ENCODE peak calls at places on chromosomes 3 and 15, in six cellular contexts. X is left ventricle myocardium inferior, K is right atrium auricular region, P is right lobe of liver, S is hepatocyte, Z is cardiac muscle cell. T is an unnamed sample.

GRCh38 chr3:188507244-188507720 is 353.3 kb downstream of the LPP start:
- DNase-seq in X (no peak), K (no peak), P (no peak), S (peak), Z (peak), T (peak)

GRCh38 chr3:42670051-42670576 is 15.2 kb upstream of the KLHL40 start:
- DNase-seq in X (no peak), K (peak), P (no peak), S (no peak), Z (no peak), T (no peak)

GRCh38 chr3:80771085-80771484 is 990.4 kb downstream of the GBE1 start:
- DNase-seq in X (no peak), K (no peak), P (no peak), S (peak), Z (peak), T (no peak)

GRCh38 chr3:182487048-182487447 is 306.3 kb upstream of the ATP11B start:
- DNase-seq in X (no peak), K (no peak), P (no peak), S (peak), Z (no peak), T (no peak)

GRCh38 chr15:90886291-90886614 is 1.9 kb downstream of the FES start:
- DNase-seq in X (no peak), K (no peak), P (no peak), S (no peak), Z (no peak), T (no peak)

GRCh38 chr3:34374521-34374920 is 576.1 kb downstream of the PDCD6IP start:
- DNase-seq in X (no peak), K (no peak), P (no peak), S (no peak), Z (no peak), T (no peak)

GRCh38 chr3:51637941-51638471 is 33.0 kb upstream of the TEX264 start:
- DNase-seq in X (no peak), K (no peak), P (peak), S (peak), Z (peak), T (peak)

GRCh38 chr15:78565951-78566774 is 843 bp downstream of the CHRNA5 start:
- DNase-seq in X (no peak), K (no peak), P (no peak), S (peak), Z (peak), T (peak)

GRCh38 chr15:85141601-85142185 is 160.0 kb downstream of the PDE8A start:
- DNase-seq in X (no peak), K (no peak), P (no peak), S (no peak), Z (no peak), T (peak)

GRCh38 chr15:73570355-73571032 is 62.7 kb downstream of the NPTN start:
- DNase-seq in X (no peak), K (no peak), P (no peak), S (no peak), Z (no peak), T (no peak)

GRCh38 chr15:78663703-78664102 is 22.7 kb upstream of the CHRNB4 start:
- DNase-seq in X (no peak), K (no peak), P (no peak), S (no peak), Z (no peak), T (no peak)

GRCh38 chr15:60531811-60532210 is 52.9 kb upstream of the ICE2 start:
- DNase-seq in X (no peak), K (no peak), P (no peak), S (no peak), Z (no peak), T (no peak)

GRCh38 chr3:108946292-108947290 is 7.1 kb downstream of the GUCA1C start:
- DNase-seq in X (no peak), K (no peak), P (no peak), S (no peak), Z (no peak), T (peak)

GRCh38 chr3:31462050-31462569 is 70.6 kb upstream of the STT3B start:
- DNase-seq in X (no peak), K (no peak), P (no peak), S (peak), Z (no peak), T (no peak)

GRCh38 chr3:51703026-51703775 is 3.7 kb upstream of the GRM2 start:
- DNase-seq in X (no peak), K (no peak), P (no peak), S (no peak), Z (no peak), T (no peak)

GRCh38 chr15:51619331-51620033 is 3.1 kb downstream of the DMXL2 start:
- DNase-seq in X (no peak), K (no peak), P (no peak), S (no peak), Z (no peak), T (no peak)

GRCh38 chr3:194058189-194058571 is 77.8 kb upstream of the HES1 start:
- DNase-seq in X (peak), K (peak), P (peak), S (peak), Z (peak), T (peak)

GRCh38 chr3:182568206-182568605 is 225.1 kb upstream of the ATP11B start:
- DNase-seq in X (no peak), K (no peak), P (no peak), S (no peak), Z (no peak), T (peak)

GRCh38 chr3:150217691-150218090 is 190.4 kb upstream of the TSC22D2 start:
- DNase-seq in X (no peak), K (no peak), P (no peak), S (no peak), Z (no peak), T (no peak)

GRCh38 chr3:160486459-160486869 is 36.9 kb upstream of the TRIM59 start:
- DNase-seq in X (no peak), K (no peak), P (no peak), S (peak), Z (peak), T (no peak)

GRCh38 chr15:74238984-74239645 is 3.0 kb downstream of the CCDC33 start:
- DNase-seq in X (no peak), K (no peak), P (no peak), S (no peak), Z (no peak), T (no peak)

GRCh38 chr3:151248772-151249366 is 29.5 kb downstream of the P2RY14 start:
- DNase-seq in X (no peak), K (no peak), P (no peak), S (no peak), Z (peak), T (no peak)

GRCh38 chr3:38493019-38493418 is 3.1 kb upstream of the EXOG start:
- DNase-seq in X (no peak), K (no peak), P (no peak), S (no peak), Z (no peak), T (peak)

GRCh38 chr3:161403251-161403650 is 31.9 kb upstream of the SPTSSB start:
- DNase-seq in X (no peak), K (no peak), P (no peak), S (no peak), Z (no peak), T (peak)

GRCh38 chr3:119973276-119973675 is 121.0 kb downstream of the GSK3B start:
- DNase-seq in X (no peak), K (no peak), P (no peak), S (no peak), Z (no peak), T (no peak)

GRCh38 chr15:28974142-28974541 is 88.4 kb downstream of the APBA2 start:
- DNase-seq in X (no peak), K (no peak), P (no peak), S (no peak), Z (no peak), T (no peak)

GRCh38 chr3:135905058-135905724 is 60.3 kb upstream of the PPP2R3A start:
- DNase-seq in X (no peak), K (no peak), P (no peak), S (no peak), Z (peak), T (no peak)

GRCh38 chr3:61452536-61452991 is 108.8 kb upstream of the PTPRG start:
- DNase-seq in X (no peak), K (no peak), P (no peak), S (no peak), Z (no peak), T (peak)

GRCh38 chr15:90906181-90906849 is 3.2 kb downstream of the MAN2A2 start:
- DNase-seq in X (no peak), K (no peak), P (no peak), S (no peak), Z (no peak), T (no peak)

GRCh38 chr15:100714034-100714748 is 111.8 kb downstream of the ASB7 start:
- DNase-seq in X (no peak), K (peak), P (no peak), S (no peak), Z (no peak), T (no peak)

GRCh38 chr15:63484433-63484832 is 20.0 kb upstream of the USP3 start:
- DNase-seq in X (no peak), K (no peak), P (no peak), S (no peak), Z (no peak), T (no peak)

GRCh38 chr3:132256984-132257383 is 60.2 kb upstream of the ACP3 start:
- DNase-seq in X (no peak), K (no peak), P (no peak), S (peak), Z (peak), T (peak)

GRCh38 chr3:12935023-12935860 is 93.9 kb upstream of the RPL32 start:
- DNase-seq in X (no peak), K (no peak), P (no peak), S (no peak), Z (no peak), T (no peak)

GRCh38 chr3:30293621-30294240 is 312.7 kb upstream of the TGFBR2 start:
- DNase-seq in X (no peak), K (no peak), P (no peak), S (no peak), Z (no peak), T (no peak)

DNA sequence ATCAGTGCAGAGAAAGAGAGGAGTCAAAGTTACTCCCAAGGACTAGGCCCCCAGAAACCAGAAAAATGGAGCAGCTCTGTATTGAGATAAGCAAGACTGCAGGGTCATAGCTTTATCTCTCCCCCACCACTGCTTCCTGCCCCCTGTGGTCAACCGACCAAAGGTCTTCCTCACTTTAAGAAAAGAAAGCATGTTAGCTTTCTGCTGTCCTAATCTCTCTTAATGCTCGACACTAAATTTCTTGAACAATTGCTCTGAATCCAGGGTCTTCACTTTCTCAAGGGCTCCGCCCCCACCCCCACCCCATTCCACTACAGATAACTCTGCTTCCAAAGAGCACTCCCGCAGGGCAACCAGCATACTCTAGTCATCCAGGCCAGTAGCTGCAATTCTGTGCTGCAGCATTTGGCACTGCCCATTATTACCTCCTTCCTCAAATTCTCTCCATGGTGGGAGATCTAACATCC is 31.9 kb downstream of the TNIK start:
- DNase-seq in X (no peak), K (no peak), P (no peak), S (no peak), Z (no peak), T (no peak)
- TF ChIP-seq CTCF in X (no peak), K (no peak), P (no peak), S (no peak), Z (peak), T (no peak)

GRCh38 chr3:122097141-122097540 is 42.0 kb downstream of the CD86 start:
- DNase-seq in X (no peak), K (no peak), P (no peak), S (no peak), Z (no peak), T (no peak)
- H3K27ac ChIP-seq in X (no peak), K (no peak), P (no peak), S (no peak), Z (no peak), T (no peak)

DNA sequence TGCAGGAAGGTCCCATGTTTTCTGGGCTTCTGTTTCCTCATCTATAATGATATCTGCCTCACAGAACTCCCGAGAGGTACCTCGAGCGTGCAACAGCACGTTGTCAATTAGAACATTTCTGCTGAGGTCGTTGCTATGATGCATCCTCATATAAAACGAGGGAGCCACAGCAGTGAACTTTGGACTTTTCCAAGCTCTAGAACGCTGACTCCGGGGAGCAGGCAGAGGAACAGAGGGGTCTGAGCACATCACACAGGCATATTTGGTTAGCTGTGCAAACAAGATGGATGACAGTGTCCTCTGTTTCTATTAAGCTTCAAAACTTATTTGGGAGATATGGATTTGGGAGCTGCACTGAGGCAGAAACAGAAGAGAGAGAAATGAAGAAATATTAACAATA is 278.0 kb upstream of the TBL1XR1 start:
- DNase-seq in X (no peak), K (no peak), P (no peak), S (peak), Z (no peak), T (no peak)
- H3K4me3 ChIP-seq in X (no peak), K (no peak), P (no peak), S (no peak), Z (no peak), T (no peak)

DNA sequence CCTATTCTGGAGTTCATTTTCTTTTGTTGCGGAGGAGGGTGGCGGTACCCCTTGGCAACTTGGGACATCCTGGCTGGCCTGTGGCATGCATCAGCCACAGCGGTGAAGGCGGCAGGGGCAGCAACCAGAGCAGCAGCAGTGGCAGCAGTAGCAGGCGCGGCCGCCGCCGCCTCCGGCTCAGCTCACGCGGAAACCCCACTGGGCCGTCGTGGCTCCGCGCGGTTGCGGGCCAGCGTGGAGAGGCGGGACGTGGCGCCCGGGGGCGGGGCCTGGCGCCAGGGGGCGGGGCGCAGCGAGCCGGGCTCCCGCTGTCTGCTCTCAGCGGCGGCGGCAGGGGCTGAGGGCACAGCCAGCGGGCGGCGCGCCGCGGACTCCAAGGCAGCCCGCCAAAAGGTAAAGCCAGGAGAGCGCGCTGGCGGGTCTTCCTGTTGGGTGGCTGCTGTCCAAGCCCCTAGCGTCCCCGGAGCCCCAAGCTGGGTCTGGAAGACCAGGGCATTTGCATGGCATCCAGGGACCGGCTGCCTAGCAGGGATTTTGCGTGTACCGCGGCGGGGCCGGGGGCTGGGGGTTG is 334.4 kb upstream of the THRB start:
- DNase-seq in X (peak), K (no peak), P (peak), S (peak), Z (peak), T (no peak)
- TF ChIP-seq CTCF in X (peak), K (no peak), P (no peak), S (peak), Z (no peak), T (no peak)

DNA sequence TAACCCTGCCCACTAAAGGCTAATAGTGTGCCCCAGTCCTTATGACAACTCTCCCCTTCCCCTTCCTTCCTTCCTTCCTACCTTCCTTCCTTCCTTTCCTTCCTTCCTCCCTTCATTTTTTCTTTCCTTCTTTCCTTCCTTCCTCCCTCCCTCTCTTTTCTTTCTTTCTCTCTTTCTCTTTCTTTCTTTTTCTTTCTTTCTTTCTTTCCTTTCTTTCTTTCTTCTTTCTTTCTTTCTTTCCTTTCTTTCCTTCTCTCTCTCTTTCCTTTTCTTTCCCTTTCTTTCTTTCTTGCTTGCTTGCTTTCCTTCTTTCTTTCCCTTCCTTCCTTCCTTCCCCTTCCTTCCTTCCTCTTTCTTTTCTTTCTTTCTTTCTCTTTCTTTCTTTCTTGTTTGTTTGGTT is 28.2 kb upstream of the SUSD5 start:
- DNase-seq in X (no peak), K (no peak), P (no peak), S (no peak), Z (no peak), T (no peak)
- H3K27ac ChIP-seq in X (no peak), K (no peak), P (no peak), S (no peak), Z (no peak), T (no peak)

DNA sequence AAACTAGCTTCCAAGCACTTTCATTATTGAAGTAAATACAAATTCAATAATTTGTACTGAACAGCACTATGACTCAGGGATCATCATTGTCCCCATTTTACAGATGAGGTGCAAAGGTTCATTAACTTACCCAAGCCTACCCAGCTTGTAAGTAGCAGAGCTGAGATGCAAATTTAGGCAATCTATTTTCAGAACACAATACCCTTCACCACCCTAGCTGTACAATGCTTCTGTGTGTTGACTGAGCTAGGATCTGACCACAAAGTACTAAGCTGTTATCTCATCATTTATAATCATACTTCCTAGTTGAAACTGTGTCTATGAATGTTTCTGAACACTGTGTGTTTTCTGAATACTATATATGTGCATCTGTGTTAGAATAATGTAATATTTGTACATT is 3.2 kb upstream of the ILDR1 start:
- DNase-seq in X (no peak), K (no peak), P (no peak), S (no peak), Z (no peak), T (no peak)
- H3K4me3 ChIP-seq in X (no peak), K (no peak), P (no peak), S (no peak), Z (no peak), T (no peak)

GRCh38 chr3:112640864-112641751 is at the start of gene CCDC80:
- DNase-seq in X (no peak), K (no peak), P (no peak), S (peak), Z (peak), T (peak)
- TF ChIP-seq CTCF in X (no peak), K (no peak), P (no peak), S (no peak), Z (no peak), T (no peak)

DNA sequence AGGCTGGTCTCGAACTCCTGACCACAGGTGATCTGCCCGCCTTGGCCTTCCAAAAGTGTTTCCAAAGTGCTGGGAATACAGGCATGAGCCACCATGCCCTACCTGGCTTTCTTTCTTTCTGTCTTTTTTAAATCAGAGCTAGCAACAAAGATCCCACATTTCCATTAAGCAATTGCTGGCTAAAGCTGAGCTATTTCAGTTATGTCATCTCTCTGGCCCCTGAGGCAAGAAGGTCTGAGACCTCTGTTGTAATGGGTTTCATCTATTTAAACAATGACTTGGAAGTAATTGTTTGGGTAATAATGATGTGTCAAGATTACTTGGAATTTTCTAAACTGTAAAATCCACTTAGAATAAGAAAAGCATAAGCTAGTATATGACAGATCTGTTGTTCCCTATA is 30.2 kb upstream of the CRBN start:
- DNase-seq in X (no peak), K (no peak), P (no peak), S (no peak), Z (no peak), T (no peak)
- H3K27ac ChIP-seq in X (no peak), K (no peak), P (no peak), S (no peak), Z (no peak), T (no peak)

GRCh38 chr15:22959451-22960101 is 20.6 kb downstream of the CYFIP1 start:
- DNase-seq in X (no peak), K (no peak), P (peak), S (no peak), Z (no peak), T (no peak)
- H3K4me3 ChIP-seq in X (no peak), K (no peak), P (no peak), S (no peak), Z (no peak), T (no peak)